ENCODE peak calls at places on chromosomes 6 and 20, in eight cellular contexts. One of them, this sample, is unnamed.

GRCh38 chr6:138970159-138970558 is 17.9 kb downstream of the REPS1 start:
- DNase-seq in neural progenitor cell: no peak
- DNase-seq in colonic mucosa: no peak
- DNase-seq in astrocyte: no peak
- DNase-seq in IMR-90: no peak
- DNase-seq in Karpas-422: no peak
- DNase-seq in neuronal stem cell: no peak
- DNase-seq in K562: no peak
- DNase-seq in this sample: no peak

GRCh38 chr6:165049362-165049761 is 260.0 kb downstream of the C6orf118 start:
- DNase-seq in colonic mucosa: no peak
- DNase-seq in astrocyte: peak
- DNase-seq in K562: peak
- DNase-seq in IMR-90: no peak
- DNase-seq in neuronal stem cell: peak
- DNase-seq in Karpas-422: peak
- DNase-seq in neural progenitor cell: peak
- DNase-seq in this sample: no peak

GRCh38 chr20:17771206-17772004 is 71.6 kb downstream of the BANF2 start:
- DNase-seq in astrocyte: no peak
- DNase-seq in neural progenitor cell: no peak
- DNase-seq in IMR-90: no peak
- DNase-seq in colonic mucosa: no peak
- DNase-seq in neuronal stem cell: no peak
- DNase-seq in Karpas-422: no peak
- DNase-seq in K562: no peak
- DNase-seq in this sample: no peak

GRCh38 chr6:56259163-56259562 is 11.8 kb upstream of the COL21A1 start:
- DNase-seq in neuronal stem cell: no peak
- DNase-seq in Karpas-422: no peak
- DNase-seq in astrocyte: peak
- DNase-seq in IMR-90: no peak
- DNase-seq in colonic mucosa: no peak
- DNase-seq in neural progenitor cell: no peak
- DNase-seq in K562: no peak
- DNase-seq in this sample: no peak

GRCh38 chr20:10524034-10524476 is 89.0 kb downstream of the SLX4IP start:
- DNase-seq in neuronal stem cell: no peak
- DNase-seq in Karpas-422: no peak
- DNase-seq in astrocyte: peak
- DNase-seq in K562: no peak
- DNase-seq in neural progenitor cell: peak
- DNase-seq in colonic mucosa: no peak
- DNase-seq in IMR-90: peak
- DNase-seq in this sample: no peak

GRCh38 chr20:64115171-64115911 is 8.0 kb upstream of the NPBWR2 start:
- DNase-seq in IMR-90: no peak
- DNase-seq in Karpas-422: no peak
- DNase-seq in neural progenitor cell: no peak
- DNase-seq in K562: no peak
- DNase-seq in neuronal stem cell: no peak
- DNase-seq in astrocyte: no peak
- DNase-seq in colonic mucosa: no peak
- DNase-seq in this sample: peak

GRCh38 chr20:7171911-7172310 is 404.4 kb downstream of the BMP2 start:
- DNase-seq in colonic mucosa: no peak
- DNase-seq in astrocyte: peak
- DNase-seq in neuronal stem cell: no peak
- DNase-seq in K562: no peak
- DNase-seq in IMR-90: no peak
- DNase-seq in Karpas-422: no peak
- DNase-seq in neural progenitor cell: no peak
- DNase-seq in this sample: no peak

GRCh38 chr6:147774856-147775255 is 266.4 kb downstream of the SAMD5 start:
- DNase-seq in IMR-90: no peak
- DNase-seq in K562: peak
- DNase-seq in colonic mucosa: no peak
- DNase-seq in neural progenitor cell: peak
- DNase-seq in Karpas-422: no peak
- DNase-seq in astrocyte: no peak
- DNase-seq in neuronal stem cell: no peak
- DNase-seq in this sample: no peak

GRCh38 chr20:52496191-52496590 is 304.6 kb upstream of the ZFP64 start:
- DNase-seq in Karpas-422: no peak
- DNase-seq in astrocyte: no peak
- DNase-seq in colonic mucosa: no peak
- DNase-seq in K562: no peak
- DNase-seq in neural progenitor cell: no peak
- DNase-seq in neuronal stem cell: no peak
- DNase-seq in IMR-90: no peak
- DNase-seq in this sample: no peak

DNA sequence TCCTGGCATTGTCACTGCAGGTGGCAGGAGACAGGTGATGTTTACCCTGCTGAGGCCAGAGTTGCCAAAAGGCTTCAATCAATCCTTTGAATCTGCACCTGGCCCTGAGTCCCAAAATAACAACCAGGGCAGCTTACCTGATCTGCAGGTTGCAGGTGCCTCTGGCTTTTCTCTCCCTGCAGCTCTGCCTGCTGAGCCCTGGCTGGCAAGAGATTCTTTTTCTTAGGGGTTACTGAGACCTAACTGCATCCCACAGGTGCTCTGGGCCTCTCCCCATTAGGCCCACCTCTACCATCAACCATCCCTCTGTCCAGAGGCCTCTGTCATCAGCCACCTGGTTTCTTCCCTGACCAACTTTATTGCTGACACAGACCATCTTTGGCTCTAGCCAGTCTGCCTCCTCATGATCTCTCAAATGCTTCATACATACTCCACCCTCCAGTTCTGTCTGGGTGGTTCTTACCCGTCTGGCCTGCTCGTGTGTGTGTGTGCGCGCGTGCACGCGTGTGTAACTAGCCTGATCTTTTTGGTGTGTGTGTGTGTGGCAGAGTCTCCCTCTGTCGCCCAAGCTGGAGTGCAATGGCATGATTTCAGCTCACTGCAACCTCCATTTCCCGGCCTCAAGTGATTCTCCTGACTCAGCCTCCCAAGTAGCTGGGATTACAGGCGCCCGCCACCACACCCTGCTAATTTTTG is 13.7 kb downstream of the BCL2L1 start:
- DNase-seq in neuronal stem cell: no peak
- DNase-seq in Karpas-422: no peak
- DNase-seq in astrocyte: no peak
- DNase-seq in colonic mucosa: peak
- DNase-seq in IMR-90: no peak
- DNase-seq in neural progenitor cell: no peak
- DNase-seq in K562: no peak
- DNase-seq in this sample: no peak
- H3K9ac ChIP-seq in neuronal stem cell: no peak
- H3K9ac ChIP-seq in Karpas-422: no peak
- H3K9ac ChIP-seq in astrocyte: no peak
- H3K9ac ChIP-seq in colonic mucosa: no peak
- H3K9ac ChIP-seq in IMR-90: no peak
- H3K9ac ChIP-seq in neural progenitor cell: no peak
- H3K9ac ChIP-seq in K562: peak
- H3K9ac ChIP-seq in this sample: peak

GRCh38 chr6:98039876-98040605 is 757.0 kb upstream of the MMS22L start:
- DNase-seq in IMR-90: peak
- DNase-seq in colonic mucosa: no peak
- DNase-seq in neural progenitor cell: peak
- DNase-seq in neuronal stem cell: no peak
- DNase-seq in astrocyte: peak
- DNase-seq in K562: no peak
- DNase-seq in Karpas-422: no peak
- DNase-seq in this sample: no peak
- H3K9ac ChIP-seq in IMR-90: no peak
- H3K9ac ChIP-seq in colonic mucosa: no peak
- H3K9ac ChIP-seq in neural progenitor cell: no peak
- H3K9ac ChIP-seq in neuronal stem cell: no peak
- H3K9ac ChIP-seq in astrocyte: no peak
- H3K9ac ChIP-seq in K562: no peak
- H3K9ac ChIP-seq in Karpas-422: no peak
- H3K9ac ChIP-seq in this sample: no peak

GRCh38 chr6:170091000-170091638 is 199.8 kb downstream of the DLL1 start:
- DNase-seq in neuronal stem cell: no peak
- DNase-seq in Karpas-422: no peak
- DNase-seq in IMR-90: no peak
- DNase-seq in K562: no peak
- DNase-seq in neural progenitor cell: no peak
- DNase-seq in colonic mucosa: no peak
- DNase-seq in astrocyte: no peak
- DNase-seq in this sample: peak

GRCh38 chr6:170088349-170088951 is 202.4 kb downstream of the DLL1 start:
- DNase-seq in Karpas-422: no peak
- DNase-seq in K562: no peak
- DNase-seq in colonic mucosa: no peak
- DNase-seq in IMR-90: no peak
- DNase-seq in neural progenitor cell: no peak
- DNase-seq in neuronal stem cell: no peak
- DNase-seq in astrocyte: no peak
- DNase-seq in this sample: peak

GRCh38 chr6:170091639-170092579 is 199.0 kb downstream of the DLL1 start:
- DNase-seq in neural progenitor cell: no peak
- DNase-seq in neuronal stem cell: no peak
- DNase-seq in Karpas-422: no peak
- DNase-seq in colonic mucosa: no peak
- DNase-seq in astrocyte: no peak
- DNase-seq in IMR-90: no peak
- DNase-seq in K562: no peak
- DNase-seq in this sample: peak

GRCh38 chr6:170090561-170090960 is 200.3 kb downstream of the DLL1 start:
- DNase-seq in K562: no peak
- DNase-seq in neuronal stem cell: no peak
- DNase-seq in neural progenitor cell: no peak
- DNase-seq in Karpas-422: no peak
- DNase-seq in astrocyte: no peak
- DNase-seq in colonic mucosa: no peak
- DNase-seq in IMR-90: no peak
- DNase-seq in this sample: no peak

GRCh38 chr6:170089937-170090335 is 200.9 kb downstream of the DLL1 start:
- DNase-seq in neuronal stem cell: no peak
- DNase-seq in Karpas-422: peak
- DNase-seq in neural progenitor cell: no peak
- DNase-seq in K562: no peak
- DNase-seq in IMR-90: no peak
- DNase-seq in colonic mucosa: no peak
- DNase-seq in astrocyte: no peak
- DNase-seq in this sample: peak
- H3K9ac ChIP-seq in neuronal stem cell: peak
- H3K9ac ChIP-seq in Karpas-422: no peak
- H3K9ac ChIP-seq in neural progenitor cell: no peak
- H3K9ac ChIP-seq in K562: no peak
- H3K9ac ChIP-seq in IMR-90: no peak
- H3K9ac ChIP-seq in colonic mucosa: no peak
- H3K9ac ChIP-seq in astrocyte: no peak
- H3K9ac ChIP-seq in this sample: no peak

GRCh38 chr20:54727490-54727889 is 252.1 kb downstream of the DOK5 start:
- DNase-seq in colonic mucosa: no peak
- DNase-seq in Karpas-422: no peak
- DNase-seq in neural progenitor cell: no peak
- DNase-seq in IMR-90: no peak
- DNase-seq in neuronal stem cell: no peak
- DNase-seq in astrocyte: no peak
- DNase-seq in K562: no peak
- DNase-seq in this sample: no peak
- H3K9ac ChIP-seq in colonic mucosa: no peak
- H3K9ac ChIP-seq in Karpas-422: no peak
- H3K9ac ChIP-seq in neural progenitor cell: no peak
- H3K9ac ChIP-seq in IMR-90: no peak
- H3K9ac ChIP-seq in neuronal stem cell: no peak
- H3K9ac ChIP-seq in astrocyte: no peak
- H3K9ac ChIP-seq in K562: no peak
- H3K9ac ChIP-seq in this sample: no peak

DNA sequence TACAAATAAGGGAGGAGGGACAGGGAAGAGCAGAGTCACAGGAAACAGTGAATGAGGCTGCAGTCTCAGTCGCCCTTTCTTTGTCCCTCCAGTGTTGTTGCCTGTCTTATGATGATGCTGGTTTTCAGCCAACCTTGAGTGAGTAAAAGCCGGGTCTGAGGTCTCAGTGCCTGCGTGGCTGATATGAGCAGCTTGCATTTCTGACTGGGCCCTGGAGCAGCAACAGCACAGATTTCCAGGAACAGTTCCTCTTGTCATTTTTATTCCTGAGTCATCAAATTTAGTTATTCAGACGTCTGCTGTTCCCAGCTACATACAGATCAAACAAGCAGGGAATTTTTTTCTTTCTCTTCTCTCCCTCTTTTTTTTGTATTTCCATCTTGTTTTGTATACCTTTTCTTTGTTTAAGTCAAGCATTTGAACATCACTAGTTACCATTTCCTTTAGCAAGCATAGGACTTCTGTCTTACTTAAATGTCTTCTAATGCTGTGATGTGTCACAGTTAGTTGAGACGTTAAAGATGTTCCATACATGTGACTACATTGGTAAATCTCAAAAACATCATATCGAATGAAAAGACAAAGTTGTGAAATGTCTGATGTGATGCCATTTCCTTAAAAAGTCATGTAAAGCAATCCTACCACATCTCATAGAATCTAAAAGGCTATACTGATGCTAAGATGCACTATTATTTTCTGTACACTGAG is 26.6 kb downstream of the SLC16A10 start:
- DNase-seq in astrocyte: peak
- DNase-seq in Karpas-422: no peak
- DNase-seq in K562: peak
- DNase-seq in colonic mucosa: no peak
- DNase-seq in neural progenitor cell: peak
- DNase-seq in IMR-90: peak
- DNase-seq in neuronal stem cell: no peak
- DNase-seq in this sample: no peak
- H3K9ac ChIP-seq in astrocyte: peak
- H3K9ac ChIP-seq in Karpas-422: no peak
- H3K9ac ChIP-seq in K562: no peak
- H3K9ac ChIP-seq in colonic mucosa: no peak
- H3K9ac ChIP-seq in neural progenitor cell: no peak
- H3K9ac ChIP-seq in IMR-90: no peak
- H3K9ac ChIP-seq in neuronal stem cell: no peak
- H3K9ac ChIP-seq in this sample: peak

This sample was measured in kidney.